ENCODE peak calls at places on chromosomes 3 and 15, in five cellular contexts. One of them, this sample, is unnamed.

GRCh38 chr3:7779331-7779730 is 722.3 kb upstream of the LMCD1 start:
- DNase-seq in CD8-positive, alpha-beta T cell: no peak
- DNase-seq in neuronal stem cell: no peak
- DNase-seq in heart right ventricle: no peak
- DNase-seq in SJSA1: no peak
- DNase-seq in this sample: no peak

GRCh38 chr15:31307270-31308184 is 19.1 kb upstream of the KLF13 start:
- DNase-seq in SJSA1: no peak
- DNase-seq in heart right ventricle: no peak
- DNase-seq in neuronal stem cell: no peak
- DNase-seq in CD8-positive, alpha-beta T cell: no peak
- DNase-seq in this sample: no peak

GRCh38 chr3:58206406-58207011 is 4.3 kb downstream of the DNASE1L3 start:
- DNase-seq in SJSA1: no peak
- DNase-seq in CD8-positive, alpha-beta T cell: no peak
- DNase-seq in heart right ventricle: no peak
- DNase-seq in neuronal stem cell: no peak
- DNase-seq in this sample: no peak

GRCh38 chr3:124174463-124174862 is 182.5 kb upstream of the ROPN1 start:
- DNase-seq in heart right ventricle: no peak
- DNase-seq in CD8-positive, alpha-beta T cell: no peak
- DNase-seq in SJSA1: no peak
- DNase-seq in neuronal stem cell: no peak
- DNase-seq in this sample: no peak

GRCh38 chr3:167691366-167691765 is 37.6 kb upstream of the WDR49 start:
- DNase-seq in SJSA1: no peak
- DNase-seq in CD8-positive, alpha-beta T cell: no peak
- DNase-seq in neuronal stem cell: no peak
- DNase-seq in heart right ventricle: no peak
- DNase-seq in this sample: no peak

GRCh38 chr15:69096197-69096596 is 64.2 kb upstream of the GLCE start:
- DNase-seq in CD8-positive, alpha-beta T cell: no peak
- DNase-seq in neuronal stem cell: no peak
- DNase-seq in SJSA1: no peak
- DNase-seq in heart right ventricle: no peak
- DNase-seq in this sample: no peak

GRCh38 chr15:78712797-78713515 is 71.9 kb upstream of the CHRNB4 start:
- DNase-seq in CD8-positive, alpha-beta T cell: peak; percentile 17
- DNase-seq in neuronal stem cell: no peak
- DNase-seq in heart right ventricle: no peak
- DNase-seq in SJSA1: no peak
- DNase-seq in this sample: no peak

GRCh38 chr3:187919990-187920389 is 174.7 kb upstream of the BCL6 start:
- DNase-seq in heart right ventricle: no peak
- DNase-seq in SJSA1: no peak
- DNase-seq in CD8-positive, alpha-beta T cell: no peak
- DNase-seq in neuronal stem cell: no peak
- DNase-seq in this sample: no peak

GRCh38 chr15:68431792-68432401 is at the start of gene ITGA11:
- DNase-seq in CD8-positive, alpha-beta T cell: peak; percentile 25
- DNase-seq in SJSA1: peak; percentile 17
- DNase-seq in heart right ventricle: peak; percentile 80
- DNase-seq in neuronal stem cell: peak; percentile 52
- DNase-seq in this sample: no peak

GRCh38 chr3:36434682-36435426 is 54.5 kb downstream of the STAC start:
- DNase-seq in neuronal stem cell: no peak
- DNase-seq in SJSA1: no peak
- DNase-seq in CD8-positive, alpha-beta T cell: no peak
- DNase-seq in heart right ventricle: no peak
- DNase-seq in this sample: no peak

GRCh38 chr15:25087137-25087536 is 132.3 kb downstream of the SNRPN start:
- DNase-seq in CD8-positive, alpha-beta T cell: peak; percentile 23
- DNase-seq in neuronal stem cell: no peak
- DNase-seq in heart right ventricle: no peak
- DNase-seq in SJSA1: no peak
- DNase-seq in this sample: no peak
- H3K9me3 ChIP-seq in CD8-positive, alpha-beta T cell: peaks cover 55% of the 10 kb centered on the region
- H3K9me3 ChIP-seq in neuronal stem cell: peaks cover 37% of the 10 kb centered on the region
- H3K9me3 ChIP-seq in heart right ventricle: peaks cover 48% of the 10 kb centered on the region
- H3K9me3 ChIP-seq in SJSA1: no peaks in the 10 kb centered on the region
- H3K9me3 ChIP-seq in this sample: peaks cover 17% of the 10 kb centered on the region

GRCh38 chr15:45231864-45232562 is 20.0 kb upstream of the SLC28A2 start:
- DNase-seq in SJSA1: no peak
- DNase-seq in heart right ventricle: no peak
- DNase-seq in CD8-positive, alpha-beta T cell: no peak
- DNase-seq in neuronal stem cell: no peak
- DNase-seq in this sample: no peak

GRCh38 chr15:45228931-45229330 is 23.1 kb upstream of the SLC28A2 start:
- DNase-seq in heart right ventricle: no peak
- DNase-seq in neuronal stem cell: no peak
- DNase-seq in SJSA1: no peak
- DNase-seq in CD8-positive, alpha-beta T cell: no peak
- DNase-seq in this sample: no peak

GRCh38 chr15:45230246-45230965 is 21.6 kb upstream of the SLC28A2 start:
- DNase-seq in CD8-positive, alpha-beta T cell: no peak
- DNase-seq in neuronal stem cell: no peak
- DNase-seq in SJSA1: no peak
- DNase-seq in heart right ventricle: no peak
- DNase-seq in this sample: no peak

GRCh38 chr15:45231061-45231576 is 20.9 kb upstream of the SLC28A2 start:
- DNase-seq in neuronal stem cell: no peak
- DNase-seq in heart right ventricle: no peak
- DNase-seq in CD8-positive, alpha-beta T cell: no peak
- DNase-seq in SJSA1: no peak
- DNase-seq in this sample: no peak

GRCh38 chr15:45234562-45235235 is 17.3 kb upstream of the SLC28A2 start:
- DNase-seq in neuronal stem cell: no peak
- DNase-seq in SJSA1: no peak
- DNase-seq in CD8-positive, alpha-beta T cell: no peak
- DNase-seq in heart right ventricle: no peak
- DNase-seq in this sample: no peak
- H3K9me3 ChIP-seq in neuronal stem cell: no peaks in the 10 kb centered on the region
- H3K9me3 ChIP-seq in SJSA1: no peaks in the 10 kb centered on the region
- H3K9me3 ChIP-seq in CD8-positive, alpha-beta T cell: peaks cover 4% of the 10 kb centered on the region
- H3K9me3 ChIP-seq in heart right ventricle: peaks cover 11% of the 10 kb centered on the region
- H3K9me3 ChIP-seq in this sample: peaks cover 2% of the 10 kb centered on the region

DNA sequence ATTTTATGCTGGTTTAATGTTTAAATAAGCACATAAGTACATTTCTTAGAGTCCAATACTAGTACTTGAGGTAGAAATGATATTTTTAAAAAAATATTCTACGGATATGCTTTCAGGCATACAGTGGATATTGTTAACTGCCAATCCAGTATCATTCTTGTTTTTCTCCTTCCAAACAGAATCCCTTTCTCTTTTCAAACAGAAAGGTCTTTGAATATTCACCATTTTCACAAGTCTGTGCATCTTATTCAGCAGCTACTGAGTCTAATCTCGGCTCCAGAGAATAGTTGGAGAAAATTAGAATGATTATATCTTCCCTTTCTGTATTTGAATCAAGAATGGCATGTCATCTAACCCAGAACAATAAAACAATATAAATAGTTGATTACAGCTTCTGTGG is 174.5 kb downstream of the GOLGA6L6 start:
- DNase-seq in SJSA1: no peak
- DNase-seq in CD8-positive, alpha-beta T cell: no peak
- DNase-seq in heart right ventricle: no peak
- DNase-seq in neuronal stem cell: no peak
- DNase-seq in this sample: no peak
- H3K9me3 ChIP-seq in SJSA1: no peaks in the 10 kb centered on the region
- H3K9me3 ChIP-seq in CD8-positive, alpha-beta T cell: no peaks in the 10 kb centered on the region
- H3K9me3 ChIP-seq in heart right ventricle: no peaks in the 10 kb centered on the region
- H3K9me3 ChIP-seq in neuronal stem cell: peaks cover 2% of the 10 kb centered on the region
- H3K9me3 ChIP-seq in this sample: no peaks in the 10 kb centered on the region

GRCh38 chr3:43014990-43015389 is 35.9 kb downstream of the GASK1A start:
- DNase-seq in SJSA1: no peak
- DNase-seq in heart right ventricle: no peak
- DNase-seq in CD8-positive, alpha-beta T cell: no peak
- DNase-seq in neuronal stem cell: no peak
- DNase-seq in this sample: no peak
- H3K9me3 ChIP-seq in SJSA1: no peaks in the 10 kb centered on the region
- H3K9me3 ChIP-seq in heart right ventricle: no peaks in the 10 kb centered on the region
- H3K9me3 ChIP-seq in CD8-positive, alpha-beta T cell: peaks cover 54% of the 10 kb centered on the region
- H3K9me3 ChIP-seq in neuronal stem cell: peaks cover 4% of the 10 kb centered on the region
- H3K9me3 ChIP-seq in this sample: peaks cover 12% of the 10 kb centered on the region

GRCh38 chr3:13901935-13902584 is 22.2 kb upstream of the WNT7A start:
- DNase-seq in heart right ventricle: no peak
- DNase-seq in neuronal stem cell: no peak
- DNase-seq in CD8-positive, alpha-beta T cell: no peak
- DNase-seq in SJSA1: no peak
- DNase-seq in this sample: no peak
- H3K9me3 ChIP-seq in heart right ventricle: peaks cover 63% of the 10 kb centered on the region
- H3K9me3 ChIP-seq in neuronal stem cell: peaks cover 12% of the 10 kb centered on the region
- H3K9me3 ChIP-seq in CD8-positive, alpha-beta T cell: peaks cover 28% of the 10 kb centered on the region
- H3K9me3 ChIP-seq in SJSA1: no peaks in the 10 kb centered on the region
- H3K9me3 ChIP-seq in this sample: peaks cover 20% of the 10 kb centered on the region

DNA sequence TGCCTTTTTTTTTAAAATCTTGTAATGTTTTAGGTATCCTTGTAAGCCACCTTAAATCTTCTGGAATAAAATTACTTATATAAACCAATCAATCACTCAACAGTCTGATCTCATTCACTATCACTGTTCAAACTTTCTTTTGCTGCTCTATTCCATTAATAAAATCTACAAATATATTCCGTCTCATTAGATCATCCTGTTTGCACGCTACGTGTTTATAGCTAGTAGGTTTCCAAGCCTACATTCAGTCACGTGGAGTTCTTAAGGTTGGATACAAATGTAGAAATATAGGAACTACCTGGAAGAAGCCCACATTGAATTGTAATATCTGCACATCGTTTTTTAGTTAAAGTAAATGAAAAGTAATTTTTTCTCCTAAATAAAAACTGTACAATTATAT is 274.8 kb upstream of the CNTN4 start:
- DNase-seq in neuronal stem cell: no peak
- DNase-seq in SJSA1: no peak
- DNase-seq in CD8-positive, alpha-beta T cell: no peak
- DNase-seq in heart right ventricle: no peak
- DNase-seq in this sample: no peak
- H3K9me3 ChIP-seq in neuronal stem cell: no peaks in the 10 kb centered on the region
- H3K9me3 ChIP-seq in SJSA1: no peaks in the 10 kb centered on the region
- H3K9me3 ChIP-seq in CD8-positive, alpha-beta T cell: no peaks in the 10 kb centered on the region
- H3K9me3 ChIP-seq in heart right ventricle: no peaks in the 10 kb centered on the region
- H3K9me3 ChIP-seq in this sample: no peaks in the 10 kb centered on the region

GRCh38 chr3:31648286-31648968 is 115.7 kb downstream of the STT3B start:
- DNase-seq in SJSA1: no peak
- DNase-seq in neuronal stem cell: no peak
- DNase-seq in heart right ventricle: no peak
- DNase-seq in CD8-positive, alpha-beta T cell: no peak
- DNase-seq in this sample: no peak
- H3K9me3 ChIP-seq in SJSA1: peaks cover 10% of the 10 kb centered on the region
- H3K9me3 ChIP-seq in neuronal stem cell: peaks cover 19% of the 10 kb centered on the region
- H3K9me3 ChIP-seq in heart right ventricle: peaks cover 22% of the 10 kb centered on the region
- H3K9me3 ChIP-seq in CD8-positive, alpha-beta T cell: peaks cover 36% of the 10 kb centered on the region
- H3K9me3 ChIP-seq in this sample: peaks cover 20% of the 10 kb centered on the region

This sample was measured in T-helper 17 cell.